ENCODE peak calls at places on chromosomes 16 and 17, in seven cellular contexts. S, V, P, O, Y, N and X are unnamed samples.

GRCh38 chr16:20387978-20388377 is 16.6 kb downstream of the PDILT start:
- DNase-seq in S (no peak), V (no peak), P (no peak), O (no peak), Y (no peak), N (no peak), X (no peak)

GRCh38 chr17:82080048-82080788 is 14.6 kb upstream of the DUS1L start:
- DNase-seq in S (no peak), V (no peak), P (no peak), O (no peak), Y (no peak), N (no peak), X (no peak)

GRCh38 chr17:45293413-45294211 is 23.2 kb downstream of the MAP3K14 start:
- DNase-seq in S (peak; percentile 81), V (peak; percentile 65), P (peak; percentile 93), O (peak; percentile 88), Y (peak; percentile 62), N (peak; percentile 78), X (peak; percentile 99)

GRCh38 chr16:85423631-85424030 is 189.5 kb upstream of the GSE1 start:
- DNase-seq in S (peak; percentile 5), V (no peak), P (peak; percentile 9), O (peak; percentile 6), Y (no peak), N (no peak), X (peak; percentile 5)

GRCh38 chr17:64702815-64703214 is 40.7 kb upstream of the SMURF2 start:
- DNase-seq in S (no peak), V (no peak), P (no peak), O (no peak), Y (no peak), N (no peak), X (no peak)

GRCh38 chr17:68759343-68760140 is 158.4 kb upstream of the FAM20A start:
- DNase-seq in S (peak; percentile 94), V (peak; percentile 91), P (peak; percentile 94), O (peak; percentile 96), Y (peak; percentile 93), N (peak; percentile 90), X (peak; percentile 77)

GRCh38 chr16:52265446-52265861 is 281.5 kb downstream of the TOX3 start:
- DNase-seq in S (no peak), V (no peak), P (no peak), O (no peak), Y (no peak), N (no peak), X (no peak)

GRCh38 chr17:81396722-81397313 is 1.6 kb downstream of the BAHCC1 start:
- DNase-seq in S (peak; percentile 53), V (no peak), P (no peak), O (no peak), Y (no peak), N (peak; percentile 56), X (peak; percentile 39)

GRCh38 chr17:72308744-72309395 is 188.1 kb downstream of the SOX9 start:
- DNase-seq in S (no peak), V (no peak), P (no peak), O (no peak), Y (no peak), N (no peak), X (no peak)

GRCh38 chr17:79201536-79202227 is 127.1 kb downstream of the ENGASE start:
- DNase-seq in S (no peak), V (no peak), P (no peak), O (no peak), Y (no peak), N (no peak), X (no peak)

GRCh38 chr17:82603981-82604448 is 44.2 kb downstream of the WDR45B start:
- DNase-seq in S (peak; percentile 39), V (no peak), P (peak; percentile 44), O (peak; percentile 73), Y (peak; percentile 33), N (peak; percentile 50), X (peak; percentile 68)

GRCh38 chr17:4180791-4181190 is 37.8 kb downstream of the CYB5D2 start:
- DNase-seq in S (no peak), V (no peak), P (no peak), O (no peak), Y (no peak), N (no peak), X (peak; percentile 9)

GRCh38 chr16:16073884-16074781 is 124.7 kb downstream of the ABCC1 start:
- DNase-seq in S (peak; percentile 54), V (no peak), P (no peak), O (peak; percentile 42), Y (peak; percentile 33), N (peak; percentile 34), X (peak; percentile 50)

GRCh38 chr16:12416136-12416787 is 387.4 kb downstream of the CPPED1 start:
- DNase-seq in S (no peak), V (no peak), P (no peak), O (no peak), Y (peak; percentile 43), N (no peak), X (no peak)

GRCh38 chr16:38941-39892 is 14.2 kb downstream of the POLR3K start:
- DNase-seq in S (no peak), V (no peak), P (no peak), O (no peak), Y (no peak), N (peak; percentile 73), X (no peak)

GRCh38 chr17:21177401-21177800 is 36.6 kb downstream of the TMEM11 start:
- DNase-seq in S (no peak), V (no peak), P (peak; percentile 3), O (peak; percentile 9), Y (no peak), N (peak; percentile 0), X (no peak)

GRCh38 chr16:63614421-63614820 is 1507.4 kb downstream of the CDH11 start:
- DNase-seq in S (no peak), V (no peak), P (no peak), O (no peak), Y (no peak), N (no peak), X (no peak)

DNA sequence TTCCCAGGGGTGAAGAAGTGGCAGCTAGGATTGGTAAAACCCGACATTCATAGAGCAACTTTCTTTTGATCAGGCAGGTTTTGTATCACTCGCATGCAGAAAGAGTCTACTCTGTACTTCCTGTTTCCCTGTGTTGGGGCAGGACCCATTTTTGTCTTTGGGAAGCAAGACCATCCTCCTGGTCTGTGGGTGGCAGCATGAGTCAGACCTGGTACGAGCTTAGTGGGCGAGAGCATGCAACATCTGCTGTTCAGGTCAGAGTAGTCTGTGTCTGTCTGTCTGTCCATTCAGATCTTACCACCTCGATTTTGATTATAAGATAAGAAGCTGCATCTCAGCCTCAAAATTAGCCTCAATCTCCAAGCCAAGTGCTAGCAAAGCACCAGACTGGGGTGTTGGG is 111.0 kb downstream of the XYLT1 start:
- DNase-seq in S (no peak), V (no peak), P (no peak), O (no peak), Y (no peak), N (no peak), X (no peak)
- H3K4me1 ChIP-seq in S (peaks cover 23% of the 10 kb centered on the region), V (peaks cover 9% of the 10 kb centered on the region), P (no peaks in the 10 kb centered on the region), O (peaks cover 27% of the 10 kb centered on the region), Y (no peaks in the 10 kb centered on the region), N (peaks cover 59% of the 10 kb centered on the region), X (peaks cover 4% of the 10 kb centered on the region)

GRCh38 chr17:70859829-70860228 is 690.5 kb downstream of the KCNJ2 start:
- DNase-seq in S (no peak), V (no peak), P (no peak), O (no peak), Y (no peak), N (no peak), X (no peak)
- H3K4me3 ChIP-seq in S (no peak overlapping the region), V (no peak overlapping the region), P (no peak overlapping the region), O (no peak overlapping the region), Y (no peak overlapping the region), N (no peak overlapping the region), X (no peak overlapping the region)

DNA sequence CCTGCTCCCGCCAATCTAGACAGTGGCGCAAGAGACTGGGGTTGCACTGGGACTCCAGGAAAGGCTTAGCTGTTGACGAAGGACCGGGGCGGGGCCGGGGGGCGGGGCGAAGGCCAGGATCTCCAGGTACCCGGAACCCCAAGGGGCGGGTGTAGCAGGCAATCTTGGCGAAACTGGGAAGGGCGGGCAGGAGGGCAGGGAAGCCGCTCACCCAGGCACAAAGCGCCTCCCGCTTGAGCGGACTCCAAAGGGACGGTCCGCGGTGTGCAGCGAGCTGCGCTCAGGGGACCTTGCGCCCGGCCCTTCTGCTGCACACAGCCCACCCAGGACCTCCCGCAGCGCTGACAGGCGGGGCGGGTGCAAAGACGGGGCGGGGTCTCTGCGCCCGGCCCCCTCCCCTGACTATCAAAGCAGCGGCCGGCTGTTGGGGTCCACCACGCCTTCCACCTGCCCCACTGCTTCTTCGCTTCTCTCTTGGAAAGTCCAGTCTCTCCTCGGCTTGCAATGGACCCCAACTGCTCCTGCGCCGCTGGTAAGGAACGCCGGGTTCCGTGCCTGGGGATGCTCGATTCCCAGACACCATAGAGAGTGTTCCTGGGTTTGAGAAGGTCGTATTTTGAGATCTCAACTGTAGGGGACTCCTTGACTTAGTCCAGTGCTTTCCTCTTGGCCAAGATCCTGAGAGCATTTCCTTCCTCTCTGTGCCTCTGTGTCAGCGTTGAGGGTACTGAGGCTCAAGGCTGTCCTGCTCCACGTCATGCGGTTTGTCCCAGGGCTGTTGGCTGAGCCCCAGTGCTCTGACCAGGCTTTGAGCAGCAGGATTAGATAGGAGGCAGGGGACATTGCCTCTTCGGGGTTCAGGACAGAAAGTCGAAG is at the start of gene MT1F:
- DNase-seq in S (peak; percentile 99), V (peak; percentile 83), P (peak; percentile 55), O (peak; percentile 85), Y (peak; percentile 64), N (peak; percentile 98), X (peak; percentile 71)
- TF ChIP-seq POLR2A in S (peak; percentile 83), V (no peak), P (no peak), O (no peak), Y (no peak), N (no peak), X (peak; percentile 11)

GRCh38 chr16:66521227-66521626 is 28.7 kb downstream of the TK2 start:
- DNase-seq in S (no peak), V (no peak), P (no peak), O (no peak), Y (no peak), N (no peak), X (no peak)

GRCh38 chr16:66523861-66524354 is 26.0 kb downstream of the TK2 start:
- DNase-seq in S (no peak), V (no peak), P (no peak), O (no peak), Y (no peak), N (no peak), X (no peak)

GRCh38 chr16:66524601-66525164 is 25.2 kb downstream of the TK2 start:
- DNase-seq in S (no peak), V (no peak), P (no peak), O (no peak), Y (peak; percentile 70), N (no peak), X (no peak)

GRCh38 chr16:66521951-66522771 is 27.8 kb downstream of the TK2 start:
- DNase-seq in S (no peak), V (peak; percentile 90), P (no peak), O (peak; percentile 36), Y (peak; percentile 77), N (peak; percentile 79), X (no peak)

DNA sequence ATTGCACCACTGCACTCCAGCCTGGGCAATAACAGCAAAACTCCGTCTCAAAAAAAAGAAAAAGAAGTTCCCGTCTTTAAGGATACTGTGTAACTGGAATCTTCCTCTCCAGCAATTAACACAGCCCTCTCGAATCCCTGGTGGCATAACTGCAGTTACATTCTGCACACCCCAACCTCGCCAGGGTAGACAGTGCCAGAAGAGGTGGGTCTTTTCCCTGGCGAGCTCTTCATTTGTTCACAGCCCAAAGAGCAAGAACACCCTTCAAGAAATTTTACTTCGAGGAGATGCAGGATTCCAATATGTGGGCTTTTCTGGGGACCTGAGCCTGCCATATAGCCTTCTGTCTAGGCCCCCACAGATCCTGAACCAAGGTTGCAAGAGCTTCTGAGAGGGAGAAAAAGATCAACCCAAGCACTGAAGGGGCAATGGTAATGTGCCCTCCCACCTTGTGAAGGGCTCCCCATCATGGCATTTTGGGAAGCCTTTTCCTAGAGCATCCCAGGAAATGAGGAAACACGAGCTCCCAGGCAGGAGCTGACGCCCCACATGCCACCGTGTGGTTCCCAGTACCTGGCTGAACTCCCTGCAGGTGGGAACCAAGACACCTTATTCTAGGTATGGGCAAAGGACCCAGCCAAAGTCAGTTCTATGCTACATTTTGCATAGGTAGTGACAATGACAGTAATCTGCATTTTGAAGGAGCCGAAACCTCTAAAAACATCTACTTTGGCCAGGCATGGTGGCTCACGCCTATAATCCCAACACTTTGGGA is 26.9 kb downstream of the TK2 start:
- DNase-seq in S (no peak), V (no peak), P (no peak), O (peak; percentile 58), Y (no peak), N (no peak), X (no peak)
- H3K4me1 ChIP-seq in S (peaks cover 4% of the 10 kb centered on the region), V (peaks cover 37% of the 10 kb centered on the region), P (no peaks in the 10 kb centered on the region), O (peaks cover 29% of the 10 kb centered on the region), Y (peaks cover 19% of the 10 kb centered on the region), N (peaks cover 79% of the 10 kb centered on the region), X (peaks cover 30% of the 10 kb centered on the region)